ENCODE peak calls at places on chromosomes 2 and 18, in seven cellular contexts. X is sigmoid colon; Y is pancreas; H is stimulated activated CD8-positive, alpha-beta memory T cell treated with anti-CD3 and anti-CD28 coated beads, Interleukin-4, amount 100 ng/mL, for 4 hours; P is NCI-H510A treated with DMSO at 0.1 percent for 48 hours; G is fibroblast of mammary gland; S is NCI-H1417 treated with DMSO at 0.1 percent for 48 hours. V is an unnamed sample.

GRCh38 chr2:160242863-160243552 is 42.9 kb upstream of the ITGB6 start:
- DNase-seq in H (no peak), G (no peak), S (no peak), X (no peak), Y (no peak), P (no peak), V (no peak)

GRCh38 chr2:26614205-26615128 is 26.7 kb downstream of the CIB4 start:
- DNase-seq in Y (no peak), G (no peak), P (no peak), H (no peak), X (peak), S (no peak), V (peak)

GRCh38 chr18:51077217-51077616 is 47.2 kb downstream of the SMAD4 start:
- DNase-seq in H (no peak), P (no peak), Y (no peak), S (no peak), X (no peak), G (peak), V (no peak)

GRCh38 chr2:60947056-60947455 is 65.7 kb downstream of the REL start:
- DNase-seq in X (no peak), S (no peak), H (no peak), Y (no peak), G (no peak), P (no peak), V (no peak)

GRCh38 chr2:45895477-45895876 is 244.0 kb downstream of the PRKCE start:
- DNase-seq in X (no peak), H (no peak), P (no peak), Y (no peak), S (no peak), G (peak), V (no peak)

GRCh38 chr2:177242136-177242987 is 22.2 kb downstream of the NFE2L2 start:
- DNase-seq in S (no peak), G (peak), H (no peak), Y (no peak), P (peak), X (peak), V (no peak)

GRCh38 chr2:214774108-214774507 is 35.4 kb downstream of the BARD1 start:
- DNase-seq in Y (no peak), H (no peak), G (peak), P (no peak), X (no peak), S (no peak), V (no peak)

GRCh38 chr18:11689031-11689971 is at the start of gene GNAL:
- DNase-seq in H (no peak), X (peak), G (peak), P (peak), S (peak), Y (peak), V (peak)

GRCh38 chr2:237291138-237291792 is 122.7 kb downstream of the COL6A3 start:
- DNase-seq in H (no peak), S (peak), G (peak), Y (peak), P (peak), X (peak), V (peak)

GRCh38 chr2:38692636-38693318 is 26.9 kb downstream of the GALM start:
- DNase-seq in H (no peak), Y (peak), X (no peak), G (no peak), P (no peak), S (no peak), V (no peak)

GRCh38 chr2:101788565-101788964 is 91.1 kb downstream of the MAP4K4 start:
- DNase-seq in G (no peak), X (no peak), S (no peak), P (no peak), H (no peak), Y (no peak), V (no peak)

GRCh38 chr2:188623995-188624643 is 332.4 kb downstream of the GULP1 start:
- DNase-seq in X (no peak), G (peak), P (peak), S (no peak), H (no peak), Y (no peak), V (no peak)

GRCh38 chr18:22223961-22224322 is 54.6 kb downstream of the GATA6 start:
- DNase-seq in Y (no peak), G (no peak), S (no peak), H (no peak), P (no peak), X (no peak), V (no peak)

GRCh38 chr2:96945011-96945410 is 41.4 kb downstream of the FAM178B start:
- DNase-seq in P (peak), S (no peak), X (no peak), G (no peak), Y (no peak), H (no peak), V (peak)

GRCh38 chr2:172427990-172428840 is 829 bp downstream of the ITGA6 start:
- DNase-seq in P (no peak), Y (peak), S (no peak), G (no peak), H (peak), X (no peak), V (no peak)

GRCh38 chr18:46732201-46732600 is 24.7 kb downstream of the ST8SIA5 start:
- DNase-seq in Y (no peak), S (no peak), P (no peak), G (no peak), X (no peak), H (no peak), V (no peak)